ENCODE peak calls at places on chromosome 22, in ten cellular contexts. S is astrocyte of the spinal cord; R is NCI-H460; L is psoas muscle; K is C1 segment of cervical spinal cord; I is stimulated activated naive B cell treated with anti-CD40 and anti-IgM and Interleukin-4, amounts not matched to agents 10 μg/mL and 1 μg/mL and 100 μg/mL, for 72 hours; B is hepatic stellate cell; M is T-helper 9 cell; Y is activated T-helper 9 cell treated with anti-CD3 and anti-CD28 coated beads, Interleukin-2, amount 50 U/mL, for 16 hours; E is substantia nigra. O is an unnamed sample.

GRCh38 chr22:23675502-23676415 is 15.1 kb upstream of the RGL4 start:
- DNase-seq in S (no peak), R (no peak), L (peak), K (no peak), I (no peak), B (peak), M (no peak), Y (no peak), E (peak), O (peak)

GRCh38 chr22:25692392-25692791 is 49.6 kb upstream of the MYO18B start:
- DNase-seq in S (no peak), R (no peak), L (no peak), K (no peak), I (no peak), B (no peak), M (no peak), Y (no peak), E (no peak), O (no peak)

GRCh38 chr22:22342697-22343602 is 98.4 kb downstream of the VPREB1 start:
- DNase-seq in S (peak), R (peak), L (no peak), K (no peak), I (peak), B (no peak), M (peak), Y (peak), E (no peak), O (peak)

GRCh38 chr22:41401781-41402648 is 20.3 kb downstream of the TEF start:
- DNase-seq in S (peak), R (no peak), L (peak), K (peak), I (no peak), B (peak), M (no peak), Y (no peak), E (peak), O (peak)

GRCh38 chr22:37753746-37754145 is 54.0 kb upstream of the GCAT start:
- DNase-seq in S (no peak), R (no peak), L (no peak), K (no peak), I (no peak), B (no peak), M (no peak), Y (no peak), E (no peak), O (peak)

GRCh38 chr22:47012589-47013365 is 250.3 kb downstream of the TBC1D22A start:
- DNase-seq in S (peak), R (no peak), L (no peak), K (no peak), I (no peak), B (no peak), M (no peak), Y (no peak), E (no peak), O (no peak)

GRCh38 chr22:37431811-37432707 is 4.8 kb upstream of the ELFN2 start:
- DNase-seq in S (peak), R (no peak), L (no peak), K (no peak), I (no peak), B (peak), M (no peak), Y (peak), E (no peak), O (no peak)

GRCh38 chr22:46596819-46597218 is 23.4 kb upstream of the GRAMD4 start:
- DNase-seq in S (no peak), R (no peak), L (no peak), K (no peak), I (no peak), B (no peak), M (no peak), Y (no peak), E (no peak), O (no peak)

GRCh38 chr22:43000441-43001175 is 14.3 kb downstream of the PACSIN2 start:
- DNase-seq in S (peak), R (no peak), L (no peak), K (no peak), I (no peak), B (no peak), M (no peak), Y (peak), E (no peak), O (no peak)

GRCh38 chr22:47395481-47395880 is 633.0 kb downstream of the TBC1D22A start:
- DNase-seq in S (peak), R (no peak), L (no peak), K (no peak), I (no peak), B (no peak), M (no peak), Y (no peak), E (no peak), O (no peak)